ENCODE peak calls at places on chromosomes 1 and 21, in seven cellular contexts. K, F, B, A, J, D and M are unnamed samples.

GRCh38 chr1:234933031-234933430 is 195.6 kb downstream of the TOMM20 start:
- DNase-seq in K (no peak), F (no peak), B (no peak), A (no peak), J (no peak), D (peak; percentile 27), M (no peak)

GRCh38 chr1:108017698-108018097 is 52.7 kb upstream of the VAV3 start:
- DNase-seq in K (no peak), F (no peak), B (no peak), A (no peak), J (no peak), D (no peak), M (no peak)

GRCh38 chr1:111723091-111723806 is 15.9 kb downstream of the INKA2 start:
- DNase-seq in K (no peak), F (no peak), B (no peak), A (no peak), J (no peak), D (no peak), M (no peak)

GRCh38 chr1:15352122-15352957 is 57.3 kb upstream of the EFHD2 start:
- DNase-seq in K (no peak), F (no peak), B (peak; percentile 81), A (peak; percentile 95), J (peak; percentile 59), D (no peak), M (peak; percentile 60)

GRCh38 chr1:81876901-81877750 is 76.4 kb downstream of the ADGRL2 start:
- DNase-seq in K (no peak), F (no peak), B (peak; percentile 83), A (no peak), J (peak; percentile 57), D (no peak), M (no peak)

GRCh38 chr21:36909423-36909822 is 57.0 kb downstream of the HLCS start:
- DNase-seq in K (no peak), F (no peak), B (no peak), A (no peak), J (peak; percentile 65), D (no peak), M (no peak)

GRCh38 chr1:31570906-31571305 is 5.4 kb upstream of the TINAGL1 start:
- DNase-seq in K (no peak), F (no peak), B (no peak), A (no peak), J (peak; percentile 39), D (no peak), M (no peak)

GRCh38 chr1:6004412-6005123 is 12.3 kb upstream of the NPHP4 start:
- DNase-seq in K (no peak), F (no peak), B (no peak), A (no peak), J (no peak), D (no peak), M (peak; percentile 12)

GRCh38 chr1:151211972-151212705 is 13.8 kb downstream of the PIP5K1A start:
- DNase-seq in K (no peak), F (no peak), B (no peak), A (no peak), J (peak; percentile 51), D (no peak), M (no peak)

GRCh38 chr1:168375901-168376300 is 95.2 kb downstream of the TBX19 start:
- DNase-seq in K (no peak), F (no peak), B (no peak), A (no peak), J (no peak), D (no peak), M (no peak)

GRCh38 chr1:107140703-107141490 is at the start of gene NTNG1:
- DNase-seq in K (no peak), F (no peak), B (no peak), A (no peak), J (no peak), D (no peak), M (no peak)

GRCh38 chr1:243455760-243456651 is 200.2 kb downstream of the SDCCAG8 start:
- DNase-seq in K (no peak), F (no peak), B (no peak), A (no peak), J (no peak), D (no peak), M (no peak)

GRCh38 chr21:36917487-36918158 is 48.8 kb downstream of the HLCS start:
- DNase-seq in K (no peak), F (no peak), B (peak; percentile 54), A (no peak), J (peak; percentile 76), D (no peak), M (no peak)

GRCh38 chr1:113903496-113904291 is 905 bp downstream of the AP4B1 start:
- DNase-seq in K (no peak), F (no peak), B (no peak), A (no peak), J (no peak), D (no peak), M (no peak)

GRCh38 chr1:57066980-57067615 is 101.3 kb upstream of the C8B start:
- DNase-seq in K (no peak), F (no peak), B (no peak), A (no peak), J (no peak), D (no peak), M (no peak)
- H3K4me3 ChIP-seq in K (no peak overlapping the region), F (no peak overlapping the region), B (no peak overlapping the region), A (no peak overlapping the region), J (no peak overlapping the region), D (no peak overlapping the region), M (no peak overlapping the region)

GRCh38 chr21:34693192-34693810 is 24.5 kb downstream of the CLIC6 start:
- DNase-seq in K (no peak), F (no peak), B (peak; percentile 57), A (peak; percentile 59), J (peak; percentile 68), D (no peak), M (no peak)
- H3K27ac ChIP-seq in K (no peak overlapping the region), F (no peak overlapping the region), B (no peak overlapping the region), A (no peak overlapping the region), J (no peak overlapping the region), D (no peak overlapping the region), M (no peak overlapping the region)

GRCh38 chr1:46445773-46446256 is 43.8 kb upstream of the DMBX1 start:
- DNase-seq in K (no peak), F (no peak), B (no peak), A (no peak), J (no peak), D (no peak), M (no peak)
- H3K27me3 ChIP-seq in K (peaks cover 14% of the 10 kb centered on the region), F (peaks cover 12% of the 10 kb centered on the region), B (peaks cover 37% of the 10 kb centered on the region), A (no peaks in the 10 kb centered on the region), J (peaks cover 68% of the 10 kb centered on the region), D (no peaks in the 10 kb centered on the region), M (no peaks in the 10 kb centered on the region)

GRCh38 chr1:229430761-229431269 is 3.1 kb downstream of the ACTA1 start:
- DNase-seq in K (no peak), F (peak; percentile 14), B (peak; percentile 33), A (no peak), J (peak; percentile 51), D (peak; percentile 83), M (peak; percentile 88)
- H3K4me3 ChIP-seq in K (peak overlapping the region; percentile 44), F (peak overlapping the region; percentile 19), B (no peak overlapping the region), A (no peak overlapping the region), J (peak overlapping the region; percentile 28), D (peak overlapping the region; percentile 70), M (no peak overlapping the region)

DNA sequence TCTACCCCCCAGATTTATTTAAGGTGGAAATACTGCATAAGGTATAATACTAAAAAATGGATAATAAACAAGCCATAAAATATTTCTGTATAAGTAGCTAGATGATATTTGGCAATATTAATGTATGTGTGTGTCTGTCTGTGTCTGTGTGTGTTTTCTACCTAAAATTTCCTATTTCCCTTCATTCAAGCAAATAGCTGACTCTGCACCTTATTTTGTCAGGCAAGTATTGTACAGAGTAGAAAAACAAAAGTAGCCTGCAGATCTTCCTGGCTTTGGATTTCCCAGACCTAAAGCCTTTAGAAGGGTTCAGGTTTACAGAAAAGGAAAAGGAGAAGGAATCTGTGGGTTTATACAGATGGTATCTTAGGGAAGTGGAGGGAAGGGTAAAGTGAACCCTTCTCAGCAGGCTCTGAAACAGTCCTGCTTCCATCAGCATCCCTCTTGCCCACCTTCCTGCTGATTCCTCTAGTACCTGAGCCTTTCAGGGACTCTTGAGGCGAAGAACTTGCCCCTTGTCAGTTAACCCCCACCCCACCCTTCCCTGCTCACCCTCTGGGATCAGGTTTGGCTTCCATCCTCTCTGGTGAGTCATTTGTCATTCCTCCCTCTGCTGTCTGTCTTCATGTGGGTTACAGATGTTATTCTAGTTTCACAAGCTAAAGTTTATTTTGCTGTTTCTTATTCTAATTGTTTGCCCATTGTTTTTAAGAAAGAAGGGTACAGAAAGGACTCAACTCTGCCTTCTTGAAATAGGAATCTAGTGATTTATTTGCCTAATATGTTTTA is 21.7 kb upstream of the RGS16 start:
- DNase-seq in K (no peak), F (no peak), B (no peak), A (no peak), J (no peak), D (no peak), M (no peak)
- H3K27ac ChIP-seq in K (no peak overlapping the region), F (no peak overlapping the region), B (no peak overlapping the region), A (no peak overlapping the region), J (no peak overlapping the region), D (no peak overlapping the region), M (no peak overlapping the region)

GRCh38 chr1:22717038-22717758 is 6.6 kb downstream of the EPHB2 start:
- DNase-seq in K (no peak), F (no peak), B (no peak), A (no peak), J (no peak), D (no peak), M (no peak)

GRCh38 chr1:22712502-22713271 is 2.0 kb downstream of the EPHB2 start:
- DNase-seq in K (no peak), F (no peak), B (peak; percentile 70), A (no peak), J (peak; percentile 78), D (no peak), M (no peak)

GRCh38 chr1:22711591-22712501 is 1.2 kb downstream of the EPHB2 start:
- DNase-seq in K (no peak), F (no peak), B (peak; percentile 48), A (no peak), J (peak; percentile 60), D (no peak), M (no peak)

GRCh38 chr1:22711071-22711470 is 432 bp downstream of the EPHB2 start:
- DNase-seq in K (no peak), F (no peak), B (no peak), A (no peak), J (no peak), D (no peak), M (no peak)

GRCh38 chr1:22714455-22714854 is 3.8 kb downstream of the EPHB2 start:
- DNase-seq in K (no peak), F (no peak), B (no peak), A (no peak), J (no peak), D (no peak), M (no peak)
- H3K27me3 ChIP-seq in K (peaks cover 15% of the 10 kb centered on the region), F (peaks cover 12% of the 10 kb centered on the region), B (no peaks in the 10 kb centered on the region), A (no peaks in the 10 kb centered on the region), J (no peaks in the 10 kb centered on the region), D (no peaks in the 10 kb centered on the region), M (no peaks in the 10 kb centered on the region)

DNA sequence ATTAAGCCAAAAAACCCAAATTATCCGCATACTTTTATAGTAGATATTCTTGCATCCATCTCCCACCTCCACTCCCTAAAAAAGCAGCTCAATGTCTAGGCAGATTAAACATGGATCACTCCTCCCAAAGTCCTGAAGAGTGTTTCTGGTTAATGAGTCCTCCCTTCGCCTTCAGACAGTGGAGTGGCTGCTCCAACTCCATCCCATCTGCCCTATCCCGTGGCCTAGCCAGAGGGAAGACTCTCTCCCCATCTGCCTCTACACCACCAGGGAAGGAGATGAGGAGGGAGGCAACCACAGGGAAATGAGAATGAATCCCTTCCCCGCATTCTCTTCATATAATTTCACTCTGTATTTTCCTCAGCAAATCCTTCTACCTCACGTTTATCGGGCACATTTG is 103.8 kb downstream of the SLC45A1 start:
- DNase-seq in K (no peak), F (no peak), B (no peak), A (no peak), J (peak; percentile 39), D (no peak), M (no peak)
- H3K4me3 ChIP-seq in K (peak overlapping the region; percentile 96), F (peak overlapping the region; percentile 75), B (no peak overlapping the region), A (no peak overlapping the region), J (peak overlapping the region; percentile 95), D (peak overlapping the region; percentile 90), M (peak overlapping the region; percentile 95)

GRCh38 chr1:92473781-92474495 is 12.8 kb downstream of the GFI1 start:
- DNase-seq in K (no peak), F (no peak), B (no peak), A (no peak), J (no peak), D (no peak), M (no peak)
- H3K27ac ChIP-seq in K (no peak overlapping the region), F (no peak overlapping the region), B (no peak overlapping the region), A (no peak overlapping the region), J (no peak overlapping the region), D (no peak overlapping the region), M (no peak overlapping the region)